ENCODE peak calls at places on chromosomes 2 and 18, in ten cellular contexts. D is T-cell, P is GM04504, R is AG09319, J is substantia nigra, N is HT1080, Z is NCI-H1417, H is mammary epithelial cell, E is right lobe of liver, B is endodermal cell. V is an unnamed sample.

GRCh38 chr2:110934948-110935347 is 185.8 kb upstream of the BCL2L11 start:
- DNase-seq in D (no peak), P (no peak), R (no peak), J (no peak), N (no peak), Z (no peak), H (no peak), E (no peak), B (no peak), V (no peak)

GRCh38 chr2:25700221-25700660 is 26.9 kb upstream of the DTNB start:
- DNase-seq in D (no peak), P (peak; percentile 29), R (no peak), J (no peak), N (peak; percentile 51), Z (peak; percentile 38), H (peak; percentile 78), E (no peak), B (no peak), V (peak; percentile 70)

GRCh38 chr2:241842620-241843211 is 16.0 kb downstream of the PDCD1 start:
- DNase-seq in D (peak; percentile 68), P (no peak), R (no peak), J (no peak), N (no peak), Z (no peak), H (no peak), E (peak; percentile 50), B (peak; percentile 61), V (peak; percentile 24)

GRCh38 chr2:240325654-240326031 is 109.8 kb upstream of the GPC1 start:
- DNase-seq in D (no peak), P (no peak), R (no peak), J (peak; percentile 5), N (no peak), Z (peak; percentile 32), H (peak; percentile 37), E (peak; percentile 61), B (peak; percentile 39), V (no peak)

GRCh38 chr2:204576580-204576979 is 31.3 kb downstream of the PARD3B start:
- DNase-seq in D (no peak), P (no peak), R (no peak), J (no peak), N (no peak), Z (no peak), H (no peak), E (no peak), B (no peak), V (no peak)

GRCh38 chr2:181122601-181123000 is 142.2 kb downstream of the UBE2E3 start:
- DNase-seq in D (no peak), P (no peak), R (no peak), J (no peak), N (no peak), Z (no peak), H (no peak), E (no peak), B (no peak), V (no peak)

GRCh38 chr18:66724664-66725356 is 120.9 kb upstream of the CDH19 start:
- DNase-seq in D (no peak), P (no peak), R (no peak), J (no peak), N (no peak), Z (no peak), H (peak; percentile 77), E (peak; percentile 72), B (no peak), V (peak; percentile 60)

GRCh38 chr18:48296581-48296980 is 112.6 kb downstream of the ZBTB7C start:
- DNase-seq in D (no peak), P (no peak), R (no peak), J (no peak), N (no peak), Z (no peak), H (no peak), E (peak; percentile 28), B (peak; percentile 39), V (no peak)

GRCh38 chr2:98727758-98728718 is 2.9 kb downstream of the MGAT4A start:
- DNase-seq in D (peak; percentile 44), P (no peak), R (no peak), J (no peak), N (no peak), Z (no peak), H (no peak), E (no peak), B (no peak), V (no peak)

GRCh38 chr18:64283059-64283458 is 134.2 kb upstream of the LINC00305 start:
- DNase-seq in D (no peak), P (no peak), R (no peak), J (no peak), N (no peak), Z (no peak), H (no peak), E (no peak), B (no peak), V (no peak)

GRCh38 chr2:23664069-23664788 is 262.7 kb downstream of the ATAD2B start:
- DNase-seq in D (no peak), P (no peak), R (no peak), J (no peak), N (no peak), Z (no peak), H (no peak), E (no peak), B (no peak), V (no peak)

GRCh38 chr2:39058101-39058500 is 62.8 kb downstream of the SOS1 start:
- DNase-seq in D (no peak), P (no peak), R (no peak), J (no peak), N (no peak), Z (no peak), H (no peak), E (no peak), B (no peak), V (no peak)

GRCh38 chr2:219417374-219417773 is 803 bp upstream of the DES start:
- DNase-seq in D (no peak), P (no peak), R (no peak), J (no peak), N (no peak), Z (no peak), H (no peak), E (no peak), B (peak; percentile 43), V (no peak)

GRCh38 chr2:12169060-12169406 is 422.6 kb downstream of the LPIN1 start:
- DNase-seq in D (no peak), P (peak; percentile 82), R (peak; percentile 34), J (no peak), N (peak; percentile 25), Z (no peak), H (peak; percentile 15), E (no peak), B (no peak), V (no peak)

GRCh38 chr18:37538526-37539205 is 26.9 kb downstream of the CELF4 start:
- DNase-seq in D (no peak), P (no peak), R (no peak), J (no peak), N (no peak), Z (no peak), H (no peak), E (no peak), B (peak; percentile 73), V (no peak)

GRCh38 chr2:151943461-151943860 is 115.2 kb upstream of the ARL5A start:
- DNase-seq in D (no peak), P (no peak), R (no peak), J (no peak), N (no peak), Z (no peak), H (peak; percentile 75), E (no peak), B (no peak), V (no peak)

GRCh38 chr2:182049783-182050182 is 64.1 kb downstream of the PPP1R1C start:
- DNase-seq in D (no peak), P (no peak), R (no peak), J (no peak), N (no peak), Z (no peak), H (no peak), E (no peak), B (no peak), V (no peak)

GRCh38 chr2:173667415-173667814 is 297.8 kb downstream of the SP3 start:
- DNase-seq in D (no peak), P (no peak), R (no peak), J (no peak), N (peak; percentile 29), Z (peak; percentile 0), H (peak; percentile 60), E (no peak), B (no peak), V (no peak)

GRCh38 chr2:239337877-239338484 is 62.8 kb downstream of the HDAC4 start:
- DNase-seq in D (no peak), P (no peak), R (no peak), J (no peak), N (no peak), Z (peak; percentile 41), H (no peak), E (no peak), B (peak; percentile 65), V (no peak)

GRCh38 chr2:37912056-37912455 is 13.0 kb upstream of the RMDN2 start:
- DNase-seq in D (no peak), P (no peak), R (no peak), J (no peak), N (no peak), Z (no peak), H (peak; percentile 42), E (no peak), B (no peak), V (no peak)

GRCh38 chr2:12469053-12469625 is 247.6 kb upstream of the TRIB2 start:
- DNase-seq in D (no peak), P (no peak), R (peak; percentile 62), J (no peak), N (no peak), Z (no peak), H (no peak), E (no peak), B (no peak), V (no peak)

GRCh38 chr2:60479226-60480088 is 74.0 kb downstream of the BCL11A start:
- DNase-seq in D (no peak), P (no peak), R (no peak), J (no peak), N (no peak), Z (no peak), H (peak; percentile 81), E (no peak), B (peak; percentile 33), V (peak; percentile 42)